ENCODE peak calls at places on chromosomes 6 and 20, in five cellular contexts. O, Z, J, E and C are unnamed samples.

GRCh38 chr6:149233056-149233715 is 84.3 kb upstream of the TAB2 start:
- DNase-seq in O (peak; percentile 97), Z (no peak), J (peak; percentile 72), E (no peak), C (no peak)

GRCh38 chr6:158376650-158377081 is 64.4 kb downstream of the TULP4 start:
- DNase-seq in O (peak; percentile 65), Z (no peak), J (peak; percentile 26), E (no peak), C (no peak)

GRCh38 chr6:31125586-31126363 is 5.5 kb upstream of the CDSN start:
- DNase-seq in O (peak; percentile 90), Z (no peak), J (peak; percentile 28), E (no peak), C (no peak)

GRCh38 chr6:18431581-18431980 is 44.4 kb downstream of the RNF144B start:
- DNase-seq in O (peak; percentile 58), Z (no peak), J (no peak), E (no peak), C (no peak)

GRCh38 chr20:6623989-6624388 is 143.5 kb upstream of the BMP2 start:
- DNase-seq in O (no peak), Z (no peak), J (no peak), E (no peak), C (no peak)

GRCh38 chr6:36478051-36478526 is 35.3 kb downstream of the KCTD20 start:
- DNase-seq in O (no peak), Z (no peak), J (no peak), E (no peak), C (no peak)

GRCh38 chr6:166769648-166770047 is 142.6 kb upstream of the RPS6KA2 start:
- DNase-seq in O (no peak), Z (no peak), J (no peak), E (no peak), C (no peak)

GRCh38 chr6:89351632-89352328 is 742 bp downstream of the UBE2J1 start:
- DNase-seq in O (peak; percentile 12), Z (no peak), J (peak; percentile 37), E (no peak), C (no peak)

GRCh38 chr6:4253604-4254211 is 118.3 kb upstream of the ECI2 start:
- DNase-seq in O (peak; percentile 78), Z (no peak), J (peak; percentile 83), E (peak; percentile 61), C (no peak)

GRCh38 chr6:90887764-90888163 is 300.9 kb upstream of the MAP3K7 start:
- DNase-seq in O (no peak), Z (no peak), J (no peak), E (no peak), C (no peak)

GRCh38 chr6:36929607-36930006 is 24.9 kb upstream of the PI16 start:
- DNase-seq in O (peak; percentile 56), Z (no peak), J (peak; percentile 87), E (no peak), C (no peak)

GRCh38 chr6:157650261-157650640 is 172.8 kb upstream of the SNX9 start:
- DNase-seq in O (no peak), Z (no peak), J (no peak), E (no peak), C (no peak)

GRCh38 chr20:31547017-31547675 is 32.9 kb downstream of the HM13 start:
- DNase-seq in O (peak; percentile 76), Z (peak; percentile 60), J (peak; percentile 89), E (peak; percentile 85), C (peak; percentile 69)

GRCh38 chr6:2920671-2921112 is 17.6 kb upstream of the SERPINB9 start:
- DNase-seq in O (no peak), Z (no peak), J (no peak), E (no peak), C (no peak)